ENCODE peak calls at places on chromosomes 2 and 18, in five cellular contexts. R, T, U, Q and V are unnamed samples.

GRCh38 chr2:191428141-191428540 is 182.9 kb downstream of the MYO1B start:
- DNase-seq in R (no peak), T (no peak), U (no peak), Q (no peak), V (no peak)

GRCh38 chr2:217035967-217036366 is 176.1 kb upstream of the TNP1 start:
- DNase-seq in R (no peak), T (no peak), U (no peak), Q (peak), V (no peak)

GRCh38 chr2:43576983-43577892 is 18.6 kb downstream of the THADA start:
- DNase-seq in R (peak), T (peak), U (no peak), Q (peak), V (peak)

GRCh38 chr2:42840141-42840540 is 47.8 kb upstream of the HAAO start:
- DNase-seq in R (no peak), T (no peak), U (no peak), Q (peak), V (no peak)

GRCh38 chr2:20221169-20221938 is 3.6 kb downstream of the SDC1 start:
- DNase-seq in R (peak), T (no peak), U (no peak), Q (peak), V (peak)

GRCh38 chr18:11996190-11996754 is 15.0 kb downstream of the IMPA2 start:
- DNase-seq in R (no peak), T (no peak), U (no peak), Q (no peak), V (no peak)

GRCh38 chr18:36783792-36784191 is 45.0 kb downstream of the TPGS2 start:
- DNase-seq in R (no peak), T (no peak), U (no peak), Q (no peak), V (no peak)

GRCh38 chr18:26322892-26323653 is 96.8 kb downstream of the TAF4B start:
- DNase-seq in R (no peak), T (no peak), U (no peak), Q (peak), V (no peak)

GRCh38 chr2:239308696-239309397 is 92.0 kb downstream of the HDAC4 start:
- DNase-seq in R (peak), T (no peak), U (no peak), Q (peak), V (no peak)

GRCh38 chr2:163732718-163733117 is 3.1 kb downstream of the FIGN start:
- DNase-seq in R (no peak), T (no peak), U (no peak), Q (peak), V (peak)

GRCh38 chr2:39059366-39059952 is 61.4 kb downstream of the SOS1 start:
- DNase-seq in R (peak), T (peak), U (peak), Q (peak), V (peak)

GRCh38 chr2:8840475-8841091 is 3.2 kb upstream of the KIDINS220 start:
- DNase-seq in R (no peak), T (no peak), U (no peak), Q (no peak), V (no peak)

GRCh38 chr2:166612214-166612613 is 118.2 kb upstream of the SCN7A start:
- DNase-seq in R (no peak), T (no peak), U (no peak), Q (no peak), V (no peak)

GRCh38 chr18:78765142-78765541 is 214.5 kb upstream of the SALL3 start:
- DNase-seq in R (no peak), T (no peak), U (no peak), Q (no peak), V (no peak)

GRCh38 chr2:126754240-126755004 is 98.5 kb downstream of the GYPC start:
- DNase-seq in R (no peak), T (no peak), U (no peak), Q (no peak), V (no peak)

GRCh38 chr2:46122971-46123365 is 174.2 kb upstream of the EPAS1 start:
- DNase-seq in R (no peak), T (no peak), U (no peak), Q (no peak), V (no peak)
- H3K9ac ChIP-seq in R (no peak), T (no peak), U (no peak), Q (no peak), V (no peak)

GRCh38 chr2:100632021-100632420 is 69.2 kb downstream of the PDCL3 start:
- DNase-seq in R (no peak), T (no peak), U (no peak), Q (no peak), V (no peak)

GRCh38 chr2:100628506-100628905 is 65.7 kb downstream of the PDCL3 start:
- DNase-seq in R (no peak), T (no peak), U (no peak), Q (no peak), V (no peak)

GRCh38 chr2:100632759-100633158 is 70.0 kb downstream of the PDCL3 start:
- DNase-seq in R (no peak), T (no peak), U (no peak), Q (no peak), V (no peak)

GRCh38 chr2:100629309-100629708 is 66.5 kb downstream of the PDCL3 start:
- DNase-seq in R (no peak), T (no peak), U (no peak), Q (no peak), V (no peak)

DNA sequence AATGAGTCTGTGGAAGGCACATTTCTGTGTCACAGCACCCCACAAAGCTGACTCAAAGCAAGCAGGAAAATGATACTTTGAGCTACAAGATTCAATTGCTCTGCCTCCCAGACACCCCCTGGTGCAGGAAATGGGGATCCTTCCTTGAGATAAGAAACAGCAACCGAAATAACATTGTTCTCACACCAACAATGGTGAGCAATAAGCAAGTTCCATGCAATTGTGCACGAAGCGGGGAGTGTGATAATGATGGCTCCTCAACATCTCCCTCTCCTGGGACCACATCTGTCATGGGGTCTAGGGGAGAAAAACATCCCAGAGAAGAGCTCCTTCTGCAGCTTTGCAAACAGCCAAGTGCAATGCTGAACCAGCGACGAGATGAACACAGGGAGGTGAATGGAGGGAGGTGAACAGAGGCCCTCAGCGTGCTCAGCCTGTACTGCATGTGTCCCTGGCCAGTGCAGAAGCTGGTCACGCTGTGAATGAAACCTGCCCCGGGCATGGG is 67.7 kb downstream of the PDCL3 start:
- DNase-seq in R (no peak), T (no peak), U (no peak), Q (no peak), V (no peak)
- TF ChIP-seq EZH2phosphoT487 in R (no peak), T (no peak), U (no peak), Q (no peak), V (no peak)

DNA sequence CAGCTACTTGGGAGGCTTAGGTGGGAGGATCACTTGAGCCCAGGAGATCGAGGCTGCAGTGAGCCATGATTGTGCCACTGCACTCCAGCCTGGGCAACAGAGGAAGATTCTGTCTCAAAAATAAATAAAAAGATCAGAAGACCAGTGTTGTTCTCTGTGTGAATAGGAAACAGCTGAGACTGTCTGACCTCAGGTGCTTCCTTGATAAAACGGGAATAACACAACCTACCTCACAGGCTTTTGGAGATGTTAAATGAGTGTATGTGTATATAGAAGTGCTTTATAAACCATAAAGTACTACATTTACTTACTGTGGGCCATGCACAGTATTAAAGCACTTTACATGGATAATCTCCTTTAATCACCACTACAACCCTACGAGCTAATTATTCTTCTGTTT is 9.9 kb upstream of the CETN1 start:
- DNase-seq in R (no peak), T (no peak), U (no peak), Q (no peak), V (no peak)
- H3K27ac ChIP-seq in R (no peak), T (no peak), U (no peak), Q (no peak), V (no peak)

GRCh38 chr2:205767617-205768016 is 85.3 kb downstream of the NRP2 start:
- DNase-seq in R (no peak), T (no peak), U (no peak), Q (no peak), V (no peak)
- H3K9ac ChIP-seq in R (no peak), T (no peak), U (no peak), Q (no peak), V (no peak)

GRCh38 chr2:104583791-104584190 is 270.1 kb upstream of the POU3F3 start:
- DNase-seq in R (no peak), T (peak), U (no peak), Q (no peak), V (no peak)
- TF ChIP-seq EZH2phosphoT487 in R (no peak), T (no peak), U (no peak), Q (no peak), V (no peak)

GRCh38 chr2:138503652-138504051 is 2.1 kb downstream of the SPOPL start:
- DNase-seq in R (no peak), T (no peak), U (no peak), Q (peak), V (no peak)
- H3K27ac ChIP-seq in R (peak), T (no peak), U (no peak), Q (no peak), V (no peak)

GRCh38 chr2:207865210-207865609 is 95.5 kb upstream of the FZD5 start:
- DNase-seq in R (no peak), T (no peak), U (no peak), Q (no peak), V (no peak)
- H3K9ac ChIP-seq in R (no peak), T (no peak), U (no peak), Q (no peak), V (no peak)